ENCODE peak calls at places on chromosomes 13 and 19, in five cellular contexts. A is HCT116, O is fibroblast of lung, J is endothelial cell of umbilical vein, H is PC-3. D is an unnamed sample.

GRCh38 chr19:16535381-16535780 is 6.9 kb downstream of the CHERP start:
- DNase-seq in J (no peak), O (no peak), A (no peak), H (no peak), D (no peak)

GRCh38 chr19:15683411-15683810 is 10.5 kb downstream of the CYP4F12 start:
- DNase-seq in O (no peak), H (no peak), A (no peak), J (no peak), D (no peak)

GRCh38 chr19:3573858-3574637 is 1.3 kb downstream of the HMG20B start:
- DNase-seq in O (peak), H (peak), J (peak), A (peak), D (peak)

GRCh38 chr13:40113644-40114304 is 458.3 kb downstream of the COG6 start:
- DNase-seq in O (peak), A (no peak), J (no peak), H (no peak), D (no peak)

GRCh38 chr13:51997641-51998330 is 13.5 kb downstream of the ATP7B start:
- DNase-seq in A (no peak), J (no peak), O (no peak), H (no peak), D (no peak)

GRCh38 chr13:105139048-105139379 is 1396.4 kb downstream of the EFNB2 start:
- DNase-seq in H (no peak), J (no peak), O (no peak), A (no peak), D (no peak)

GRCh38 chr13:51804295-51805172 is 571 bp upstream of the DHRS12 start:
- DNase-seq in H (no peak), O (peak), A (no peak), J (no peak), D (no peak)

GRCh38 chr13:28100149-28101121 is at the start of gene FLT3:
- DNase-seq in A (peak), H (peak), J (peak), O (peak), D (peak)

GRCh38 chr13:32285633-32285965 is 29.6 kb downstream of the ZAR1L start:
- DNase-seq in A (no peak), J (no peak), H (peak), O (no peak), D (no peak)

GRCh38 chr13:44679602-44680001 is 103.5 kb upstream of the TSC22D1 start:
- DNase-seq in A (no peak), J (no peak), H (no peak), O (peak), D (no peak)

GRCh38 chr13:39023761-39024160 is 14.1 kb downstream of the PROSER1 start:
- DNase-seq in A (no peak), O (no peak), J (no peak), H (peak), D (no peak)

GRCh38 chr19:5987077-5987818 is 9.3 kb upstream of the RANBP3 start:
- DNase-seq in A (peak), J (peak), H (peak), O (peak), D (peak)

GRCh38 chr13:100550433-100550832 is 38.2 kb downstream of the GGACT start:
- DNase-seq in J (no peak), O (peak), H (no peak), A (no peak), D (no peak)

GRCh38 chr13:108915095-108915633 is 285.8 kb downstream of the MYO16 start:
- DNase-seq in O (peak), A (no peak), H (peak), J (peak), D (no peak)

GRCh38 chr19:15508035-15508710 is at the start of gene CYP4F22:
- DNase-seq in J (no peak), H (no peak), O (no peak), A (no peak), D (no peak)

GRCh38 chr13:40193290-40194203 is 472.9 kb downstream of the FOXO1 start:
- DNase-seq in O (peak), A (no peak), H (no peak), J (peak), D (no peak)

GRCh38 chr13:37602743-37603381 is 4.3 kb upstream of the POSTN start:
- DNase-seq in H (peak), A (no peak), O (peak), J (peak), D (no peak)

GRCh38 chr19:58182577-58182988 is 278 bp upstream of the ZNF274 start:
- DNase-seq in O (no peak), J (no peak), A (no peak), H (no peak), D (no peak)

GRCh38 chr19:27714857-27715256 is 1498.1 kb downstream of the UQCRFS1 start:
- DNase-seq in A (no peak), O (no peak), H (no peak), J (no peak), D (no peak)

GRCh38 chr19:55216461-55217198 is 7.3 kb upstream of the PTPRH start:
- DNase-seq in H (peak), J (peak), O (peak), A (peak), D (peak)

GRCh38 chr19:43518051-43518450 is 8.9 kb downstream of the ETHE1 start:
- DNase-seq in H (no peak), A (no peak), O (no peak), J (no peak), D (no peak)

GRCh38 chr13:94776300-94776699 is 64.0 kb upstream of the SOX21 start:
- DNase-seq in H (no peak), A (no peak), O (no peak), J (no peak), D (no peak)

GRCh38 chr13:40996433-40997095 is 22.6 kb downstream of the ELF1 start:
- DNase-seq in J (no peak), A (no peak), O (no peak), H (no peak), D (no peak)

DNA sequence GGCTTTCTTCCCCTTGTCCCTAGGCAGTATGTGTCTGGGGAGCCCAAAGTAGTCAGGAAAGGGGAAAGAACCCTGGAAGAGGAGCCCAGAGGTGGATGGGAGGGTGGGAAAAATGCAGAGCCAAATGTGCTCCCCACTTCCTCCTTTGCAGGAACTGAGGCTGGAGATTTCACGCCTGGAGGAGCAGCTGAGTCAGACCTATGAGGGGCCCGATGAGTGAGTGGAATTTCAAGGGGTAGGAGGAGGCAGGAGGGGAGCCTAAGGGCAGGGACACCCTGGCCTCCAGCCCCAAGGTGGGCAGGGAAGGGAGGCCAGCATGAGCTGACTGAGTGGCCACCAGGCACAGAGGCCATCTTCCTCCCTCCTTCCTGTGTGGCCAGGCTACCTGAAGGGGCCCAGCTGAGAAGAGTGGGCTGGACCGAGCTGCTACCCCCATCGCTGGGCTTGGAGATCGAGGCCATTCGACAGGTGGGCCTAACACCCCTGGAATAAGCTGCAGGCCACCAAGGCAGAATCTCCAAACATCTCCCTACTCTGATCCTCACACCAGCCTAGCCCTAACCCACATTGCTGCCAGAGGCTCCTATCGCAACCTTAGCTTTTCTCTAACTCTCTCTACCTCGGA is 14.3 kb downstream of the PTH2 start:
- DNase-seq in H (no peak), A (no peak), J (no peak), O (no peak), D (no peak)
- H3K9ac ChIP-seq in H (no peak), A (no peak), J (no peak), O (no peak), D (peak)

DNA sequence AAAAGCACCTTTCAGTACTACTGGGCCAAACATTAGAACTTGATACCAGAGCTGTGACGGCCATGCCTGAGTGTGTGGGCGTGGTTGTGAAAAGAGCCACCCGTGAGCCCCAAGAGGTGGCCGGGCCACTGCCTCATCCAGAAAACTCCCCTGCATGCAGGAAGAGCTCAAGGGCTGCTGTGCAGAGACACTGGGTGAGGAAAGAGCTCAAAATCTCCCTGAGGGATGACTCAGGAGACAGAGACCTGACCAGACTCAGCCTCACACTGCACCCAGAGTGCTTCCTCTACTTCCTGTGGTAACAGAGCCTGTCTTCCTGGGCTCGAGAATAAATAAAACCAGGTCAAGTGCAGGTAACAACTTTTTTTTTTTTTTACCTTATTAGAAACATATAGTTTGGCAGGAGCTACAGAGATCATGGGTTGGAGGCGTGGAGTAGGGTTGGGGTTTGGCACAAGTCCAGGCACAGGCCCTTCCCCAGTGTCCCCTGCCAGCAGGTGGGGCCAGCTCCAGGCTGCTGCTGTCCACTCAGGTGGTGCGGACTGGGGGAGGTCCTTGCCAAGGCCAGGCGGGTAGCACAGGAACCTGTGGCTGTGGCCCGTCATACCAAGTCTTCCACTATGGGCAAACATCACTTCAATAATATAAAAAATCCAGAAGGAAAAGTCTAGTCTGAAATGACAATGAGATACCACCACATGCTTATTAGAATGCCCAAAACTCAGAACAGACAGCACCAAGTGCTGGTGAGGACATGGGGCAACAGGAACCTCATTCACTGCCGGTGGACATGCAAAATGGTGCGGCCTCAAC is 25.5 kb downstream of the ELL start:
- DNase-seq in H (peak), J (no peak), A (no peak), O (no peak), D (no peak)
- H3K4me3 ChIP-seq in H (peak), J (no peak), A (no peak), O (no peak), D (no peak)

GRCh38 chr19:39515551-39516191 is 732 bp downstream of the SELENOV start:
- DNase-seq in O (no peak), A (no peak), J (no peak), H (no peak), D (no peak)
- TF ChIP-seq EZH2 in O (peak), A (no peak), J (peak), H (no peak), D (peak)

GRCh38 chr19:28960986-28961705 is 251.8 kb downstream of the UQCRFS1 start:
- DNase-seq in J (no peak), O (peak), H (no peak), A (no peak), D (no peak)
- H3K9ac ChIP-seq in J (no peak), O (no peak), H (no peak), A (no peak), D (no peak)

DNA sequence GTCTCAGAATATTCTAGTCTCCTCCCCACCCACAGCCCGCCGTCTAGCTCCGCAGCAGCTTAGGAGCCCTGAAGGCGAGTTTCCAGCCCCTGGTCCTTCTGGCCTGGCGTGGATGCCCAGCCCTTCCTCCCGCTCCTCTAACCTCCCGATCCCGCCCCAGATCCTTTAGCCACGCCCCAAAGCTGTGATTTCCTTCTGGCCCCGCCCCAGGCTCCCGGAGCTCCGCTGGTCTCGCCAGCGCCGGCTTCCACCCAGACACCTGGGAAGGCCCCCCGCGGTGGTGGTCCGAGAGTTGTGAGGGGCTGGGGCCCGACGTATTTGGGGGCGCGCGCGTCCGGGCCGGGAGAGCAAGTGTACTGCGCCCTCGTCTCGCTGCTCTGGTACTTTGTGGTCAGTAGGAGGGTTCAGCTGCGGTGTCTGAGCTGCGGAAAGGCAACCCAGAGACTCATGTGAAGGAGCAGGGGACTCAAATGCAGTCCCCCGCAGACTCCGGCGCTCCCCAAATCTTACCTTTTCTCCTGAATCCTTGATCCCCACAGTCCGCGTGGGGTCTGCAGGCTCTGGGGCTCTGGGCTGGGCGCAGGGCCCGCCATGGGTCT is at the start of gene CGB7:
- DNase-seq in H (peak), A (no peak), O (peak), J (peak), D (no peak)
- H3K4me3 ChIP-seq in H (peak), A (peak), O (peak), J (peak), D (peak)

GRCh38 chr13:79779061-79779460 is 298.1 kb downstream of the NDFIP2 start:
- DNase-seq in O (no peak), A (no peak), J (no peak), H (no peak), D (no peak)
- TF ChIP-seq EZH2 in O (no peak), A (no peak), J (no peak), H (no peak), D (no peak)

GRCh38 chr13:99310382-99311031 is 3.3 kb upstream of the GPR183 start:
- DNase-seq in A (no peak), J (peak), H (peak), O (peak), D (no peak)
- H3K9ac ChIP-seq in A (peak), J (no peak), H (no peak), O (no peak), D (no peak)

DNA sequence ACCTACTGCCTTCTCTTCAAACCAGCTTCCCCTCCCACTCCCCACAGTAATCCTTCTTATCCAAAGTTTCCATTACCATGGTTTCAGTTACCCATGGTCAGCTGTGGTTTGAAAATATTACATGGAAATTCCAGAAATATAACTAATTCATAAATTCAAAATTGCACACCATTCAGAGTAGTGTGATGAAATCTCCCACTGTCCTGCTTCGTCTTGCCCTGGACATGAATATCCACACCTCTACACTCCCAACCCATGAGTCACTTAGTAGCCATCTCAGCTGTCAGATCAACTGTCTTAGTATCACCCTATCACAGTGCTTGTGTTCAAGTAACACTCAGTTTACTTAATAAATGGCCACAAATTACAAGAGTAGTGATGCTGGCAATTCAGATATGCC is 3.8 kb upstream of the KCTD12 start:
- DNase-seq in O (peak), J (no peak), H (peak), A (no peak), D (no peak)
- H3K4me3 ChIP-seq in O (no peak), J (no peak), H (no peak), A (no peak), D (no peak)

GRCh38 chr13:78598382-78598781 is 5.0 kb downstream of the POU4F1 start:
- DNase-seq in O (peak), H (no peak), J (no peak), A (no peak), D (no peak)
- TF ChIP-seq EZH2 in O (no peak), H (no peak), J (no peak), A (no peak), D (no peak)